ENCODE peak calls at places on chromosomes 1 and 21, in seven cellular contexts. One of them, this sample, is unnamed.

GRCh38 chr1:3978928-3979325 is 78.9 kb upstream of the C1orf174 start:
- DNase-seq in mesenchymal stem cell: no peak
- DNase-seq in neuronal stem cell: no peak
- DNase-seq in IMR-90: no peak
- DNase-seq in H1: no peak
- DNase-seq in trophoblast cell: no peak
- DNase-seq in H9: no peak
- DNase-seq in this sample: no peak

GRCh38 chr21:43277481-43278351 is 108.9 kb downstream of the CRYAA start:
- DNase-seq in mesenchymal stem cell: no peak
- DNase-seq in neuronal stem cell: no peak
- DNase-seq in IMR-90: no peak
- DNase-seq in H1: no peak
- DNase-seq in trophoblast cell: no peak
- DNase-seq in H9: no peak
- DNase-seq in this sample: peak; percentile 13

GRCh38 chr1:199422206-199422605 is 605.3 kb upstream of the NR5A2 start:
- DNase-seq in mesenchymal stem cell: peak; percentile 60
- DNase-seq in neuronal stem cell: no peak
- DNase-seq in IMR-90: peak; percentile 55
- DNase-seq in H1: peak; percentile 17
- DNase-seq in trophoblast cell: peak; percentile 50
- DNase-seq in H9: peak; percentile 62
- DNase-seq in this sample: peak; percentile 83

GRCh38 chr1:150567717-150568561 is 11.5 kb downstream of the MCL1 start:
- DNase-seq in mesenchymal stem cell: peak; percentile 98
- DNase-seq in neuronal stem cell: peak; percentile 83
- DNase-seq in IMR-90: peak; percentile 98
- DNase-seq in H1: peak; percentile 88
- DNase-seq in trophoblast cell: peak; percentile 93
- DNase-seq in H9: peak; percentile 94
- DNase-seq in this sample: peak; percentile 99

GRCh38 chr1:47701741-47702515 is 264.1 kb downstream of the FOXD2 start:
- DNase-seq in mesenchymal stem cell: no peak
- DNase-seq in neuronal stem cell: no peak
- DNase-seq in IMR-90: no peak
- DNase-seq in H1: no peak
- DNase-seq in trophoblast cell: no peak
- DNase-seq in H9: no peak
- DNase-seq in this sample: no peak

GRCh38 chr1:150528196-150528595 is 12.6 kb downstream of the FALEC start:
- DNase-seq in mesenchymal stem cell: peak; percentile 65
- DNase-seq in neuronal stem cell: no peak
- DNase-seq in IMR-90: peak; percentile 86
- DNase-seq in H1: no peak
- DNase-seq in trophoblast cell: peak; percentile 63
- DNase-seq in H9: no peak
- DNase-seq in this sample: no peak

GRCh38 chr1:55685560-55685959 is 470.4 kb upstream of the USP24 start:
- DNase-seq in mesenchymal stem cell: no peak
- DNase-seq in neuronal stem cell: no peak
- DNase-seq in IMR-90: no peak
- DNase-seq in H1: no peak
- DNase-seq in trophoblast cell: peak; percentile 15
- DNase-seq in H9: no peak
- DNase-seq in this sample: no peak

GRCh38 chr1:79988401-79988800 is 981.9 kb upstream of the ADGRL4 start:
- DNase-seq in mesenchymal stem cell: no peak
- DNase-seq in neuronal stem cell: no peak
- DNase-seq in IMR-90: no peak
- DNase-seq in H1: no peak
- DNase-seq in trophoblast cell: no peak
- DNase-seq in H9: no peak
- DNase-seq in this sample: no peak

GRCh38 chr1:101216623-101217022 is 20.2 kb upstream of the S1PR1 start:
- DNase-seq in mesenchymal stem cell: no peak
- DNase-seq in neuronal stem cell: no peak
- DNase-seq in IMR-90: no peak
- DNase-seq in H1: no peak
- DNase-seq in trophoblast cell: peak; percentile 93
- DNase-seq in H9: no peak
- DNase-seq in this sample: peak; percentile 78

GRCh38 chr1:225903623-225904022 is 14.7 kb upstream of the LEFTY1 start:
- DNase-seq in mesenchymal stem cell: no peak
- DNase-seq in neuronal stem cell: no peak
- DNase-seq in IMR-90: no peak
- DNase-seq in H1: no peak
- DNase-seq in trophoblast cell: no peak
- DNase-seq in H9: no peak
- DNase-seq in this sample: peak; percentile 79

GRCh38 chr1:178011864-178012476 is 42.1 kb upstream of the SEC16B start:
- DNase-seq in mesenchymal stem cell: no peak
- DNase-seq in neuronal stem cell: no peak
- DNase-seq in IMR-90: no peak
- DNase-seq in H1: no peak
- DNase-seq in trophoblast cell: no peak
- DNase-seq in H9: no peak
- DNase-seq in this sample: no peak

GRCh38 chr1:152112101-152112884 is 3.0 kb downstream of the TCHH start:
- DNase-seq in mesenchymal stem cell: no peak
- DNase-seq in neuronal stem cell: peak; percentile 5
- DNase-seq in IMR-90: peak; percentile 7
- DNase-seq in H1: no peak
- DNase-seq in trophoblast cell: peak; percentile 64
- DNase-seq in H9: peak; percentile 59
- DNase-seq in this sample: peak; percentile 40

GRCh38 chr1:27581823-27582243 is 22.1 kb downstream of the AHDC1 start:
- DNase-seq in mesenchymal stem cell: no peak
- DNase-seq in neuronal stem cell: no peak
- DNase-seq in IMR-90: no peak
- DNase-seq in H1: no peak
- DNase-seq in trophoblast cell: no peak
- DNase-seq in H9: no peak
- DNase-seq in this sample: no peak

GRCh38 chr1:24888971-24889670 is 41.0 kb downstream of the RUNX3 start:
- DNase-seq in mesenchymal stem cell: peak; percentile 10
- DNase-seq in neuronal stem cell: no peak
- DNase-seq in IMR-90: peak; percentile 67
- DNase-seq in H1: no peak
- DNase-seq in trophoblast cell: peak; percentile 66
- DNase-seq in H9: no peak
- DNase-seq in this sample: no peak

GRCh38 chr1:223747838-223748335 is 35.5 kb downstream of the CAPN2 start:
- DNase-seq in mesenchymal stem cell: no peak
- DNase-seq in neuronal stem cell: no peak
- DNase-seq in IMR-90: peak; percentile 50
- DNase-seq in H1: no peak
- DNase-seq in trophoblast cell: no peak
- DNase-seq in H9: no peak
- DNase-seq in this sample: no peak

GRCh38 chr1:161261859-161262225 is 3.3 kb downstream of the PCP4L1 start:
- DNase-seq in mesenchymal stem cell: no peak
- DNase-seq in neuronal stem cell: no peak
- DNase-seq in IMR-90: no peak
- DNase-seq in H1: no peak
- DNase-seq in trophoblast cell: no peak
- DNase-seq in H9: no peak
- DNase-seq in this sample: no peak

GRCh38 chr1:66383168-66383567 is 150.8 kb upstream of the SGIP1 start:
- DNase-seq in mesenchymal stem cell: no peak
- DNase-seq in neuronal stem cell: no peak
- DNase-seq in IMR-90: peak; percentile 13
- DNase-seq in H1: no peak
- DNase-seq in trophoblast cell: no peak
- DNase-seq in H9: no peak
- DNase-seq in this sample: peak; percentile 49

GRCh38 chr21:46000182-46000730 is 18.7 kb downstream of the COL6A1 start:
- DNase-seq in mesenchymal stem cell: no peak
- DNase-seq in neuronal stem cell: no peak
- DNase-seq in IMR-90: no peak
- DNase-seq in H1: no peak
- DNase-seq in trophoblast cell: no peak
- DNase-seq in H9: peak; percentile 23
- DNase-seq in this sample: no peak

GRCh38 chr21:43921979-43922945 is 57.2 kb downstream of the AGPAT3 start:
- DNase-seq in mesenchymal stem cell: peak; percentile 48
- DNase-seq in neuronal stem cell: no peak
- DNase-seq in IMR-90: peak; percentile 26
- DNase-seq in H1: no peak
- DNase-seq in trophoblast cell: no peak
- DNase-seq in H9: no peak
- DNase-seq in this sample: peak; percentile 69

GRCh38 chr21:39851219-39851618 is 16.0 kb upstream of the PCP4 start:
- DNase-seq in mesenchymal stem cell: no peak
- DNase-seq in neuronal stem cell: no peak
- DNase-seq in IMR-90: no peak
- DNase-seq in H1: no peak
- DNase-seq in trophoblast cell: no peak
- DNase-seq in H9: no peak
- DNase-seq in this sample: no peak

GRCh38 chr1:18743233-18743632 is 112.6 kb downstream of the PAX7 start:
- DNase-seq in mesenchymal stem cell: no peak
- DNase-seq in neuronal stem cell: no peak
- DNase-seq in IMR-90: no peak
- DNase-seq in H1: no peak
- DNase-seq in trophoblast cell: no peak
- DNase-seq in H9: peak; percentile 86
- DNase-seq in this sample: peak; percentile 64

DNA sequence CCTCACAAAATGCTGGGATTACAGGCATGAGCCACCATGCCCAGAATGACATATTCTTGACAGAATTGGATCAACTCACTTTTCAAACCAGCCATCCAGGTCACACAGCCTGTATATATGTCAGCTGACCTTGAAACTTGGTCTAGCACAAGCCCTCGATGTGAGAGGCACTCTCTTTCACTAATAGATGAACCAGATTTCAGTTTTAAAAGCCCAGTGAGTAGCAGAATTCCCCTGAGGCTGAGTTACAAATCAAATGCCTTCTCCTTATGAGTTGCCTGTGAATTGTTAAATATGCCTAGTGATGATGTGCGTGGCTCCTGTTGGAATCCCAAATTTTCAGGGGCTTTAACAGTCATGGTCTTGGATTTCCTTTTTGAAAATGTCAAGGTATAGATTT is 88.7 kb downstream of the CD247 start:
- DNase-seq in mesenchymal stem cell: no peak
- DNase-seq in neuronal stem cell: no peak
- DNase-seq in IMR-90: no peak
- DNase-seq in H1: no peak
- DNase-seq in trophoblast cell: no peak
- DNase-seq in H9: no peak
- DNase-seq in this sample: no peak
- H2BK5ac ChIP-seq in mesenchymal stem cell: no peak overlapping the region
- H2BK5ac ChIP-seq in neuronal stem cell: no peak overlapping the region
- H2BK5ac ChIP-seq in IMR-90: no peak overlapping the region
- H2BK5ac ChIP-seq in H1: no peak overlapping the region
- H2BK5ac ChIP-seq in trophoblast cell: no peak overlapping the region
- H2BK5ac ChIP-seq in H9: no peak overlapping the region
- H2BK5ac ChIP-seq in this sample: no peak overlapping the region

GRCh38 chr1:40769815-40770214 is 13.8 kb upstream of the KCNQ4 start:
- DNase-seq in mesenchymal stem cell: no peak
- DNase-seq in neuronal stem cell: no peak
- DNase-seq in IMR-90: no peak
- DNase-seq in H1: no peak
- DNase-seq in trophoblast cell: no peak
- DNase-seq in H9: no peak
- DNase-seq in this sample: no peak
- H3K27ac ChIP-seq in mesenchymal stem cell: no peak overlapping the region
- H3K27ac ChIP-seq in neuronal stem cell: no peak overlapping the region
- H3K27ac ChIP-seq in IMR-90: no peak overlapping the region
- H3K27ac ChIP-seq in H1: no peak overlapping the region
- H3K27ac ChIP-seq in trophoblast cell: no peak overlapping the region
- H3K27ac ChIP-seq in H9: no peak overlapping the region
- H3K27ac ChIP-seq in this sample: no peak overlapping the region

GRCh38 chr1:29687166-29687565 is 450.8 kb downstream of the PTPRU start:
- DNase-seq in mesenchymal stem cell: no peak
- DNase-seq in neuronal stem cell: no peak
- DNase-seq in IMR-90: no peak
- DNase-seq in H1: no peak
- DNase-seq in trophoblast cell: no peak
- DNase-seq in H9: no peak
- DNase-seq in this sample: no peak
- H2BK5ac ChIP-seq in mesenchymal stem cell: no peak overlapping the region
- H2BK5ac ChIP-seq in neuronal stem cell: no peak overlapping the region
- H2BK5ac ChIP-seq in IMR-90: peak overlapping the region; percentile 46
- H2BK5ac ChIP-seq in H1: no peak overlapping the region
- H2BK5ac ChIP-seq in trophoblast cell: no peak overlapping the region
- H2BK5ac ChIP-seq in H9: no peak overlapping the region
- H2BK5ac ChIP-seq in this sample: no peak overlapping the region

GRCh38 chr1:12141533-12141855 is 25.3 kb upstream of the TNFRSF1B start:
- DNase-seq in mesenchymal stem cell: no peak
- DNase-seq in neuronal stem cell: no peak
- DNase-seq in IMR-90: no peak
- DNase-seq in H1: no peak
- DNase-seq in trophoblast cell: peak; percentile 76
- DNase-seq in H9: no peak
- DNase-seq in this sample: no peak

GRCh38 chr1:12142141-12142823 is 24.5 kb upstream of the TNFRSF1B start:
- DNase-seq in mesenchymal stem cell: no peak
- DNase-seq in neuronal stem cell: peak; percentile 9
- DNase-seq in IMR-90: no peak
- DNase-seq in H1: no peak
- DNase-seq in trophoblast cell: peak; percentile 6
- DNase-seq in H9: no peak
- DNase-seq in this sample: no peak

GRCh38 chr1:12144236-12144635 is 22.6 kb upstream of the TNFRSF1B start:
- DNase-seq in mesenchymal stem cell: no peak
- DNase-seq in neuronal stem cell: no peak
- DNase-seq in IMR-90: no peak
- DNase-seq in H1: no peak
- DNase-seq in trophoblast cell: peak; percentile 50
- DNase-seq in H9: no peak
- DNase-seq in this sample: no peak

GRCh38 chr1:12143631-12144155 is 23.1 kb upstream of the TNFRSF1B start:
- DNase-seq in mesenchymal stem cell: peak; percentile 96
- DNase-seq in neuronal stem cell: no peak
- DNase-seq in IMR-90: peak; percentile 98
- DNase-seq in H1: no peak
- DNase-seq in trophoblast cell: peak; percentile 96
- DNase-seq in H9: no peak
- DNase-seq in this sample: no peak

DNA sequence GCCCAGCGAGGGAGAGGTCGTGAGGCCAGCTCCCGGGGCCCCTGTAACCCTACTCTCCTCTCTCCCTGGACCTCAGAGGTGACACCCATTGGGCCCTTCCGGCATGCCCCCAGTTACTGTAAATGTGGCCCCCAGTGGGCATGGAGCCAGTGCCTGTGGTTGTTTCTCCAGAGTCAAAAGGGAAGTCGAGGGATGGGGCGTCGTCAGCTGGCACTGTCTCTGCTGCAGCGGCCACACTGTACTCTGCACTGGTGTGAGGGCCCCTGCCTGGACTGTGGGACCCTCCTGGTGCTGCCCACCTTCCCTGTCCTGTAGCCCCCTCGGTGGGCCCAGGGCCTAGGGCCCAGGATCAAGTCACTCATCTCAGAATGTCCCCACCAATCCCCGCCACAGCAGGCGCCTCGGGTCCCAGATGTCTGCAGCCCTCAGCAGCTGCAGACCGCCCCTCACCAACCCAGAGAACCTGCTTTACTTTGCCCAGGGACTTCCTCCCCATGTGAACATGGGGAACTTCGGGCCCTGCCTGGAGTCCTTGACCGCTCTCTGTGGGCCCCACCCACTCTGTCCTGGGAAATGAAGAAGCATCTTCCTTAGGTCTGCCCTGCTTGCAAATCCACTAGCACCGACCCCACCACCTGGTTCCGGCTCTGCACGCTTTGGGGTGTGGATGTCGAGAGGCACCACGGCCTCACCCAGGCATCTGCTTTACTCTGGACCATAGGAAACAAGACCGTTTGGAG is 23.7 kb upstream of the TNFRSF1B start:
- DNase-seq in mesenchymal stem cell: no peak
- DNase-seq in neuronal stem cell: no peak
- DNase-seq in IMR-90: no peak
- DNase-seq in H1: no peak
- DNase-seq in trophoblast cell: no peak
- DNase-seq in H9: no peak
- DNase-seq in this sample: no peak
- H3K27ac ChIP-seq in mesenchymal stem cell: no peak overlapping the region
- H3K27ac ChIP-seq in neuronal stem cell: no peak overlapping the region
- H3K27ac ChIP-seq in IMR-90: peak overlapping the region; percentile 89
- H3K27ac ChIP-seq in H1: no peak overlapping the region
- H3K27ac ChIP-seq in trophoblast cell: peak overlapping the region; percentile 55
- H3K27ac ChIP-seq in H9: no peak overlapping the region
- H3K27ac ChIP-seq in this sample: no peak overlapping the region

This sample was measured in mesendoderm.